ENCODE peak calls at places on chromosome 9, in eight cellular contexts. Y is right cardiac atrium; U is T-helper 1 cell; B is neural progenitor cell; E is stimulated activated CD8-positive, alpha-beta memory T cell treated with anti-CD3 and anti-CD28 coated beads, Interleukin-12 subunit alpha, Interleukin-12 subunit beta, amount 100 ng/mL, for 1 hour; P is PC-9; G is Daoy; C is WERI-Rb-1. J is an unnamed sample.

GRCh38 chr9:135551031-135551430 is 5.1 kb downstream of the OBP2A start:
- DNase-seq in Y (no peak), U (no peak), B (no peak), E (no peak), P (no peak), G (no peak), C (no peak), J (no peak)

GRCh38 chr9:77766587-77766986 is 118.5 kb upstream of the GNA14 start:
- DNase-seq in Y (no peak), U (no peak), B (no peak), E (no peak), P (no peak), G (no peak), C (no peak), J (no peak)

GRCh38 chr9:111525056-111525977 is at the start of gene ZNF483:
- DNase-seq in Y (peak; percentile 94), U (peak; percentile 65), B (peak; percentile 96), E (peak; percentile 52), P (peak; percentile 84), G (peak; percentile 94), C (peak; percentile 95), J (peak; percentile 96)

GRCh38 chr9:126754436-126755324 is 50.2 kb upstream of the ZBTB43 start:
- DNase-seq in Y (no peak), U (no peak), B (no peak), E (no peak), P (no peak), G (no peak), C (no peak), J (no peak)

GRCh38 chr9:129333613-129333960 is 155.5 kb upstream of the IER5L start:
- DNase-seq in Y (peak; percentile 39), U (no peak), B (no peak), E (no peak), P (peak; percentile 89), G (no peak), C (peak; percentile 47), J (peak; percentile 92)

GRCh38 chr9:68779558-68780376 is 74.7 kb downstream of the PIP5K1B start:
- DNase-seq in Y (peak; percentile 98), U (peak; percentile 95), B (peak; percentile 97), E (peak; percentile 88), P (peak; percentile 93), G (peak; percentile 97), C (peak; percentile 94), J (peak; percentile 97)

GRCh38 chr9:4297151-4297794 is 2.6 kb downstream of the GLIS3 start:
- DNase-seq in Y (peak; percentile 86), U (peak; percentile 42), B (peak; percentile 74), E (no peak), P (peak; percentile 63), G (peak; percentile 92), C (peak; percentile 46), J (peak; percentile 89)

GRCh38 chr9:36141761-36142160 is 5.2 kb downstream of the GLIPR2 start:
- DNase-seq in Y (no peak), U (no peak), B (no peak), E (no peak), P (no peak), G (no peak), C (no peak), J (no peak)

GRCh38 chr9:119801311-119801710 is 432.1 kb upstream of the BRINP1 start:
- DNase-seq in Y (no peak), U (no peak), B (no peak), E (no peak), P (no peak), G (no peak), C (no peak), J (no peak)

GRCh38 chr9:2039294-2040180 is 24.4 kb downstream of the SMARCA2 start:
- DNase-seq in Y (peak; percentile 65), U (no peak), B (no peak), E (no peak), P (no peak), G (no peak), C (no peak), J (no peak)

GRCh38 chr9:978117-978830 is 1.8 kb downstream of the DMRT3 start:
- DNase-seq in Y (no peak), U (no peak), B (no peak), E (no peak), P (no peak), G (no peak), C (no peak), J (no peak)

GRCh38 chr9:117772960-117773359 is 68.8 kb downstream of the TLR4 start:
- DNase-seq in Y (no peak), U (no peak), B (no peak), E (no peak), P (no peak), G (no peak), C (peak; percentile 33), J (no peak)

GRCh38 chr9:38316166-38316765 is 76.2 kb upstream of the ALDH1B1 start:
- DNase-seq in Y (no peak), U (no peak), B (no peak), E (no peak), P (no peak), G (no peak), C (no peak), J (no peak)

GRCh38 chr9:136448655-136449054 is 9.0 kb upstream of the INPP5E start:
- DNase-seq in Y (no peak), U (no peak), B (no peak), E (no peak), P (no peak), G (no peak), C (no peak), J (no peak)

GRCh38 chr9:136678034-136678433 is 9.2 kb downstream of the AGPAT2 start:
- DNase-seq in Y (no peak), U (no peak), B (no peak), E (no peak), P (no peak), G (no peak), C (no peak), J (no peak)

GRCh38 chr9:124947727-124948391 is 7.0 kb upstream of the GOLGA1 start:
- DNase-seq in Y (no peak), U (no peak), B (no peak), E (no peak), P (no peak), G (no peak), C (peak; percentile 29), J (no peak)

GRCh38 chr9:112921549-112921948 is 30.9 kb upstream of the SLC46A2 start:
- DNase-seq in Y (no peak), U (peak; percentile 9), B (peak; percentile 62), E (no peak), P (no peak), G (peak; percentile 13), C (peak; percentile 48), J (peak; percentile 61)

GRCh38 chr9:117290809-117291208 is 124.0 kb downstream of the ASTN2 start:
- DNase-seq in Y (no peak), U (no peak), B (no peak), E (no peak), P (no peak), G (no peak), C (no peak), J (no peak)

GRCh38 chr9:13205824-13206223 is 73.7 kb downstream of the MPDZ start:
- DNase-seq in Y (no peak), U (no peak), B (no peak), E (no peak), P (no peak), G (no peak), C (no peak), J (no peak)

GRCh38 chr9:97507585-97507984 is 6.1 kb downstream of the TMOD1 start:
- DNase-seq in Y (no peak), U (no peak), B (no peak), E (no peak), P (no peak), G (peak; percentile 25), C (no peak), J (no peak)

GRCh38 chr9:76887003-76887821 is 18.7 kb downstream of the PRUNE2 start:
- DNase-seq in Y (no peak), U (no peak), B (no peak), E (no peak), P (no peak), G (peak; percentile 14), C (no peak), J (no peak)

GRCh38 chr9:35728041-35728971 is 3.7 kb downstream of the TLN1 start:
- DNase-seq in Y (peak; percentile 90), U (peak; percentile 66), B (peak; percentile 80), E (no peak), P (peak; percentile 53), G (peak; percentile 91), C (no peak), J (peak; percentile 80)

GRCh38 chr9:28166179-28166578 is 592.9 kb upstream of the C9orf72 start:
- DNase-seq in Y (no peak), U (no peak), B (no peak), E (no peak), P (no peak), G (no peak), C (no peak), J (no peak)

GRCh38 chr9:99840061-99840460 is 18.4 kb downstream of the NR4A3 start:
- DNase-seq in Y (no peak), U (no peak), B (no peak), E (no peak), P (no peak), G (no peak), C (no peak), J (no peak)

GRCh38 chr9:19618816-19619215 is 170.0 kb downstream of the SLC24A2 start:
- DNase-seq in Y (no peak), U (no peak), B (no peak), E (no peak), P (no peak), G (no peak), C (no peak), J (no peak)

GRCh38 chr9:96420468-96421219 is 2.5 kb upstream of the ZNF367 start:
- DNase-seq in Y (no peak), U (peak; percentile 69), B (peak; percentile 46), E (no peak), P (peak; percentile 83), G (peak; percentile 98), C (no peak), J (peak; percentile 80)

GRCh38 chr9:114804504-114804903 is 1.3 kb downstream of the TNFSF15 start:
- DNase-seq in Y (peak; percentile 48), U (no peak), B (no peak), E (no peak), P (peak; percentile 73), G (peak; percentile 74), C (no peak), J (no peak)

GRCh38 chr9:136511670-136512592 is 29.1 kb upstream of the SEC16A start:
- DNase-seq in Y (peak; percentile 97), U (no peak), B (no peak), E (no peak), P (no peak), G (no peak), C (no peak), J (no peak)